ENCODE peak calls at places on chromosomes 12 and 14, in five cellular contexts. One of them, this sample, is unnamed.

GRCh38 chr12:76569685-76570604 is 10.4 kb upstream of the OSBPL8 start:
- DNase-seq in CD8-positive, alpha-beta memory T cell: no peak
- DNase-seq in psoas muscle: no peak
- DNase-seq in ascending aorta: no peak
- DNase-seq in upper lobe of right lung: no peak
- DNase-seq in this sample: no peak

GRCh38 chr12:68069276-68069675 is 80.0 kb downstream of the IFNG-AS1 start:
- DNase-seq in CD8-positive, alpha-beta memory T cell: no peak
- DNase-seq in psoas muscle: no peak
- DNase-seq in ascending aorta: no peak
- DNase-seq in upper lobe of right lung: no peak
- DNase-seq in this sample: no peak

GRCh38 chr12:98229539-98229921 is 285.9 kb upstream of the TMPO start:
- DNase-seq in CD8-positive, alpha-beta memory T cell: no peak
- DNase-seq in psoas muscle: no peak
- DNase-seq in ascending aorta: no peak
- DNase-seq in upper lobe of right lung: no peak
- DNase-seq in this sample: no peak

GRCh38 chr14:67311868-67312267 is 47.7 kb downstream of the ATP6V1D start:
- DNase-seq in CD8-positive, alpha-beta memory T cell: no peak
- DNase-seq in psoas muscle: no peak
- DNase-seq in ascending aorta: no peak
- DNase-seq in upper lobe of right lung: no peak
- DNase-seq in this sample: no peak

GRCh38 chr12:46493352-46494209 is 121.0 kb upstream of the SLC38A2 start:
- DNase-seq in CD8-positive, alpha-beta memory T cell: no peak
- DNase-seq in psoas muscle: no peak
- DNase-seq in ascending aorta: no peak
- DNase-seq in upper lobe of right lung: no peak
- DNase-seq in this sample: no peak

GRCh38 chr12:45302621-45303020 is 86.7 kb downstream of the ANO6 start:
- DNase-seq in CD8-positive, alpha-beta memory T cell: no peak
- DNase-seq in psoas muscle: no peak
- DNase-seq in ascending aorta: no peak
- DNase-seq in upper lobe of right lung: no peak
- DNase-seq in this sample: no peak

GRCh38 chr12:1591543-1591942 is 2.8 kb downstream of the FBXL14 start:
- DNase-seq in CD8-positive, alpha-beta memory T cell: no peak
- DNase-seq in psoas muscle: no peak
- DNase-seq in ascending aorta: no peak
- DNase-seq in upper lobe of right lung: no peak
- DNase-seq in this sample: no peak

GRCh38 chr14:101187017-101187815 is 283.7 kb upstream of the RTL1 start:
- DNase-seq in CD8-positive, alpha-beta memory T cell: no peak
- DNase-seq in psoas muscle: no peak
- DNase-seq in ascending aorta: no peak
- DNase-seq in upper lobe of right lung: no peak
- DNase-seq in this sample: no peak

GRCh38 chr14:103510311-103511021 is 12.2 kb downstream of the CKB start:
- DNase-seq in CD8-positive, alpha-beta memory T cell: no peak
- DNase-seq in psoas muscle: no peak
- DNase-seq in ascending aorta: no peak
- DNase-seq in upper lobe of right lung: peak
- DNase-seq in this sample: no peak

GRCh38 chr12:22046090-22046967 is at the start of gene CMAS:
- DNase-seq in CD8-positive, alpha-beta memory T cell: peak
- DNase-seq in psoas muscle: peak
- DNase-seq in ascending aorta: peak
- DNase-seq in upper lobe of right lung: peak
- DNase-seq in this sample: peak

GRCh38 chr12:46699986-46700385 is 125.8 kb downstream of the SLC38A4 start:
- DNase-seq in CD8-positive, alpha-beta memory T cell: no peak
- DNase-seq in psoas muscle: no peak
- DNase-seq in ascending aorta: no peak
- DNase-seq in upper lobe of right lung: no peak
- DNase-seq in this sample: no peak

GRCh38 chr14:37202265-37202664 is 4.5 kb downstream of the MIPOL1 start:
- DNase-seq in CD8-positive, alpha-beta memory T cell: no peak
- DNase-seq in psoas muscle: no peak
- DNase-seq in ascending aorta: no peak
- DNase-seq in upper lobe of right lung: no peak
- DNase-seq in this sample: no peak

GRCh38 chr12:96140110-96140509 is 54.1 kb upstream of the ELK3 start:
- DNase-seq in CD8-positive, alpha-beta memory T cell: no peak
- DNase-seq in psoas muscle: no peak
- DNase-seq in ascending aorta: no peak
- DNase-seq in upper lobe of right lung: no peak
- DNase-seq in this sample: no peak

GRCh38 chr12:32512910-32513309 is 113.6 kb downstream of the FGD4 start:
- DNase-seq in CD8-positive, alpha-beta memory T cell: no peak
- DNase-seq in psoas muscle: no peak
- DNase-seq in ascending aorta: no peak
- DNase-seq in upper lobe of right lung: no peak
- DNase-seq in this sample: no peak

GRCh38 chr12:130576286-130576933 is 139.7 kb downstream of the RIMBP2 start:
- DNase-seq in CD8-positive, alpha-beta memory T cell: no peak
- DNase-seq in psoas muscle: no peak
- DNase-seq in ascending aorta: no peak
- DNase-seq in upper lobe of right lung: no peak
- DNase-seq in this sample: no peak

GRCh38 chr14:67515386-67516079 is 17.6 kb upstream of the PLEKHH1 start:
- DNase-seq in CD8-positive, alpha-beta memory T cell: no peak
- DNase-seq in psoas muscle: no peak
- DNase-seq in ascending aorta: no peak
- DNase-seq in upper lobe of right lung: peak
- DNase-seq in this sample: no peak

GRCh38 chr12:57031789-57032188 is 15.5 kb upstream of the TAC3 start:
- DNase-seq in CD8-positive, alpha-beta memory T cell: no peak
- DNase-seq in psoas muscle: no peak
- DNase-seq in ascending aorta: no peak
- DNase-seq in upper lobe of right lung: no peak
- DNase-seq in this sample: no peak

GRCh38 chr12:110908377-110909136 is 11.8 kb downstream of the MYL2 start:
- DNase-seq in CD8-positive, alpha-beta memory T cell: no peak
- DNase-seq in psoas muscle: no peak
- DNase-seq in ascending aorta: no peak
- DNase-seq in upper lobe of right lung: no peak
- DNase-seq in this sample: no peak

GRCh38 chr14:103880986-103881926 is 33.9 kb upstream of the PPP1R13B start:
- DNase-seq in CD8-positive, alpha-beta memory T cell: no peak
- DNase-seq in psoas muscle: peak
- DNase-seq in ascending aorta: no peak
- DNase-seq in upper lobe of right lung: peak
- DNase-seq in this sample: no peak

GRCh38 chr14:72893636-72894322 is at the start of gene DPF3:
- DNase-seq in CD8-positive, alpha-beta memory T cell: peak
- DNase-seq in psoas muscle: peak
- DNase-seq in ascending aorta: peak
- DNase-seq in upper lobe of right lung: peak
- DNase-seq in this sample: peak

GRCh38 chr14:99792551-99793212 is 531 bp upstream of the EML1 start:
- DNase-seq in CD8-positive, alpha-beta memory T cell: no peak
- DNase-seq in psoas muscle: peak
- DNase-seq in ascending aorta: no peak
- DNase-seq in upper lobe of right lung: no peak
- DNase-seq in this sample: no peak

GRCh38 chr12:54475542-54475941 is 2.1 kb upstream of the GTSF1 start:
- DNase-seq in CD8-positive, alpha-beta memory T cell: no peak
- DNase-seq in psoas muscle: no peak
- DNase-seq in ascending aorta: no peak
- DNase-seq in upper lobe of right lung: no peak
- DNase-seq in this sample: no peak

GRCh38 chr12:54477259-54477658 is 3.9 kb upstream of the GTSF1 start:
- DNase-seq in CD8-positive, alpha-beta memory T cell: no peak
- DNase-seq in psoas muscle: no peak
- DNase-seq in ascending aorta: no peak
- DNase-seq in upper lobe of right lung: no peak
- DNase-seq in this sample: no peak

GRCh38 chr12:54478270-54478669 is 4.9 kb upstream of the GTSF1 start:
- DNase-seq in CD8-positive, alpha-beta memory T cell: no peak
- DNase-seq in psoas muscle: no peak
- DNase-seq in ascending aorta: no peak
- DNase-seq in upper lobe of right lung: no peak
- DNase-seq in this sample: no peak

GRCh38 chr12:54471793-54472192 is 1.6 kb downstream of the GTSF1 start:
- DNase-seq in CD8-positive, alpha-beta memory T cell: no peak
- DNase-seq in psoas muscle: no peak
- DNase-seq in ascending aorta: no peak
- DNase-seq in upper lobe of right lung: no peak
- DNase-seq in this sample: no peak

DNA sequence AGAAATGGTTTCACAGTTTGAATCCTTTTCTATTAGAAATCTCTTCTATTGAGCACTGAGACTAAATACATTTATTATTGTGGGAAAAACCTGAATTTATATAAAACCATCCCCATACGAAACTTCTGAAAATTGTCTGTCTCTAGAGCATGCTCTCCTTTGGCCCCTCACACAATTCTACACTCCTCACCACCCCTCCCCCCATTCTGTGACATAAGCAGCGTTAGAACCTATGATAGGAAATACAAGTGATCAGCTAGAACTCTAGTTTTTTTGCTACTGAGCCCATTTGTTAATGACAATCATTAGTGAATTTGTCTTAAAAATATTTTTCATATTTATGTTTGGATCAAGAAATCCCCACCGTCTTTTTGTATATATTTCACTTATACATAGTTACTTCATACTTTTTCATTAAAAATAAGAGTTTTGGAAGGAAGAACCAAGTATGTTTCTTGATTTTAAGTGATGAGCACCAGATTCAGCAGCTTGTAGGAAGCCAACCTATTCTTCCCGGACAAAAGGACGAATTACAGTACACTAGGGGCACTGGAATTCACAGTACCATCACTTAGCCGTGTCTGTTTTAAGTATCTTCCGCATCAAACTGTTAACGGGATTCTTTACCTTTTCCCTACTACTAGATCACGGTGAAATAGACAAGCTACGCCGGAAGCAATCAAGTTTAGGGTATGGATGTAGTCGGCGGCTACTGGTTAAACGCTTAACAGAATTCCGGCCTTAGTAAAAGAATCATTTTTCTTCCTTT is 724 bp downstream of the GTSF1 start:
- DNase-seq in CD8-positive, alpha-beta memory T cell: no peak
- DNase-seq in psoas muscle: no peak
- DNase-seq in ascending aorta: no peak
- DNase-seq in upper lobe of right lung: no peak
- DNase-seq in this sample: no peak
- H3K4me3 ChIP-seq in CD8-positive, alpha-beta memory T cell: peak
- H3K4me3 ChIP-seq in psoas muscle: no peak
- H3K4me3 ChIP-seq in ascending aorta: no peak
- H3K4me3 ChIP-seq in upper lobe of right lung: no peak
- H3K4me3 ChIP-seq in this sample: no peak

GRCh38 chr12:71744522-71745300 is 10.0 kb upstream of the RAB21 start:
- DNase-seq in CD8-positive, alpha-beta memory T cell: no peak
- DNase-seq in psoas muscle: no peak
- DNase-seq in ascending aorta: no peak
- DNase-seq in upper lobe of right lung: no peak
- DNase-seq in this sample: no peak
- H3K4me3 ChIP-seq in CD8-positive, alpha-beta memory T cell: no peak
- H3K4me3 ChIP-seq in psoas muscle: no peak
- H3K4me3 ChIP-seq in ascending aorta: no peak
- H3K4me3 ChIP-seq in upper lobe of right lung: no peak
- H3K4me3 ChIP-seq in this sample: no peak

GRCh38 chr14:22883191-22883976 is at the start of gene REM2:
- DNase-seq in CD8-positive, alpha-beta memory T cell: no peak
- DNase-seq in psoas muscle: no peak
- DNase-seq in ascending aorta: no peak
- DNase-seq in upper lobe of right lung: no peak
- DNase-seq in this sample: no peak
- H3K4me3 ChIP-seq in CD8-positive, alpha-beta memory T cell: no peak
- H3K4me3 ChIP-seq in psoas muscle: no peak
- H3K4me3 ChIP-seq in ascending aorta: no peak
- H3K4me3 ChIP-seq in upper lobe of right lung: no peak
- H3K4me3 ChIP-seq in this sample: no peak

DNA sequence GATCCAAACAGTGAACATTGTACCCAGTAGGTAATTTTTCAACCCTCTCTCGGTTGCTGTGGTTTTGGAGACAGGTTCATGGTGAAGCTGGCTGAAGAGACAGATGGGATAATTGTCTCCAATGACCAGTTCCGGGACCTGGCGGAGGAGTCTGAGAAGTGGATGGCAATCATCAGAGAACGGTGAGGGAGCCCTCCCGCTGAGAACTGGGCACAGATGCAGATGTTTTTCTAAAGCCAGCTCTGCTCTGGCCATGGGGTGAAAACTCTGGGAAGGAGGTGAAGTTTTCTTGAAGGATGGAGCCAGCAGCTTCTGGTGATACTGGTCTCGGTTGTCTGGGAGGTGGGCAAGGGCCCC is 6.2 kb downstream of the KHNYN start:
- DNase-seq in CD8-positive, alpha-beta memory T cell: no peak
- DNase-seq in psoas muscle: no peak
- DNase-seq in ascending aorta: no peak
- DNase-seq in upper lobe of right lung: no peak
- DNase-seq in this sample: no peak
- H3K4me3 ChIP-seq in CD8-positive, alpha-beta memory T cell: no peak
- H3K4me3 ChIP-seq in psoas muscle: no peak
- H3K4me3 ChIP-seq in ascending aorta: no peak
- H3K4me3 ChIP-seq in upper lobe of right lung: no peak
- H3K4me3 ChIP-seq in this sample: no peak

DNA sequence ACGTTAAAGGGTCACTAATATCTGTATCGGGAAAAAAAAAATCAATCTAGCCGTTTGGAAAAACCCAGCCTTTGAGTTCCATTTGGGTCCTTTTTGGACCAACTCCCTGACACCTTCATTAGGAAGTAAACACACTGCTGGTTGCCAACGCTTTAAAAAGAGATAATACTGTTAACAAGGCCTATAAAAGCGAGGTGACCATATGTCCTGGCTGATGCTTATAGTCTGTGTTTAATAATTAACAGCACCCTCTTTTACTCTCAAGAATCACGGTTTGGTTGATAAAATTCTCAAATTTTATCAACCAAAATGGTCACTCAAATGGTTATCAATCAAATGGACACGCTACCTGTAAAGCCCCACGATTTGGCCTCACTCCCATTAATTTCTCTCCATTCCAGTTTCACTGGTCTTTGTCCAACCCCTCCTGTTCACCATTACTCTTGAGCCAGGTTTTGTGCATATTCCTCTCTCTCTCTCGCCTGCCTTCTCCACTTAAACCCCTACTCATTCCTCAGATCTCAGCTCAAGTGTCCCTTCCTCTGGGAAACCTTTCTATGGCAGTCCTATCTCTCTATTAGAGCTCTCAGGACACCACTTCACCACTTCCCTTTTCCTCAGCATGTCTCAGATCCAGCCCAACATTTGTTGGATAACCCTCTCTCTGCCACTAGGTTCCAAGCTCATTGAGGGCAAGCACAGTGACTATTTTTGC is 9.5 kb downstream of the BTG1 start:
- DNase-seq in CD8-positive, alpha-beta memory T cell: no peak
- DNase-seq in psoas muscle: no peak
- DNase-seq in ascending aorta: no peak
- DNase-seq in upper lobe of right lung: no peak
- DNase-seq in this sample: no peak
- H3K4me3 ChIP-seq in CD8-positive, alpha-beta memory T cell: peak
- H3K4me3 ChIP-seq in psoas muscle: no peak
- H3K4me3 ChIP-seq in ascending aorta: peak
- H3K4me3 ChIP-seq in upper lobe of right lung: peak
- H3K4me3 ChIP-seq in this sample: no peak